ENCODE peak calls at places on chromosomes 5 and 9, in four cellular contexts. X is IMR-90, U is A549, V is AG04450. B is an unnamed sample.

GRCh38 chr9:83312543-83312942 is 225.7 kb downstream of the FRMD3 start:
- DNase-seq in U (no peak), V (no peak), X (no peak), B (no peak)

GRCh38 chr5:33372721-33373120 is 68.0 kb upstream of the TARS1 start:
- DNase-seq in V (no peak), U (no peak), X (no peak), B (no peak)

GRCh38 chr5:158843305-158843704 is 256.4 kb downstream of the EBF1 start:
- DNase-seq in X (no peak), U (no peak), V (no peak), B (no peak)

GRCh38 chr9:23603311-23603710 is 222.7 kb downstream of the ELAVL2 start:
- DNase-seq in X (no peak), U (no peak), V (no peak), B (no peak)

GRCh38 chr5:88236866-88237642 is 31.6 kb downstream of the TMEM161B start:
- DNase-seq in X (peak), U (no peak), V (no peak), B (peak)

GRCh38 chr5:1792842-1793266 is 6.8 kb downstream of the MRPL36 start:
- DNase-seq in X (peak), U (no peak), V (peak), B (peak)

GRCh38 chr5:75265731-75266130 is 29.1 kb upstream of the ANKRD31 start:
- DNase-seq in X (peak), U (peak), V (peak), B (peak)

GRCh38 chr5:39761199-39761580 is 336.4 kb upstream of the DAB2 start:
- DNase-seq in X (no peak), V (no peak), U (no peak), B (no peak)

GRCh38 chr5:171308453-171309275 is at the start of gene TLX3:
- DNase-seq in V (no peak), U (no peak), X (peak), B (no peak)

GRCh38 chr5:69493235-69493925 is 790 bp downstream of the OCLN start:
- DNase-seq in V (no peak), X (no peak), U (peak), B (no peak)

GRCh38 chr5:81171769-81172168 is 61.4 kb upstream of the CKMT2 start:
- DNase-seq in U (no peak), V (no peak), X (no peak), B (no peak)

GRCh38 chr5:140258016-140258415 is 44.9 kb downstream of the PFDN1 start:
- DNase-seq in U (no peak), V (no peak), X (peak), B (no peak)

GRCh38 chr5:83026930-83027687 is 50.1 kb downstream of the TMEM167A start:
- DNase-seq in U (no peak), V (no peak), X (peak), B (no peak)

GRCh38 chr9:136103651-136104487 is 8.8 kb upstream of the NACC2 start:
- DNase-seq in V (no peak), X (no peak), U (no peak), B (no peak)

GRCh38 chr9:97722331-97722730 is 25.2 kb upstream of the XPA start:
- DNase-seq in U (no peak), V (no peak), X (no peak), B (no peak)

GRCh38 chr9:75962186-75963036 is 71.9 kb downstream of the PCSK5 start:
- DNase-seq in V (no peak), U (no peak), X (no peak), B (peak)

GRCh38 chr5:169003721-169004481 is 297.0 kb downstream of the SLIT3 start:
- DNase-seq in X (no peak), U (no peak), V (no peak), B (no peak)

GRCh38 chr9:249025-249424 is 34.4 kb downstream of the DOCK8 start:
- DNase-seq in U (no peak), V (no peak), X (no peak), B (no peak)

GRCh38 chr9:111632695-111633388 is 1.7 kb downstream of the DNAJC25 start:
- DNase-seq in X (no peak), U (no peak), V (no peak), B (no peak)
- H3K4me3 ChIP-seq in X (peak), U (peak), V (peak), B (peak)

GRCh38 chr5:173630724-173631365 is 14.4 kb upstream of the BOD1 start:
- DNase-seq in U (no peak), X (no peak), V (no peak), B (no peak)

GRCh38 chr5:173628501-173628900 is 12.1 kb upstream of the BOD1 start:
- DNase-seq in U (no peak), V (no peak), X (no peak), B (no peak)

GRCh38 chr5:173627860-173628392 is 11.5 kb upstream of the BOD1 start:
- DNase-seq in X (no peak), U (no peak), V (no peak), B (no peak)

GRCh38 chr5:173631478-173631877 is 15.0 kb upstream of the BOD1 start:
- DNase-seq in U (no peak), X (no peak), V (no peak), B (no peak)

DNA sequence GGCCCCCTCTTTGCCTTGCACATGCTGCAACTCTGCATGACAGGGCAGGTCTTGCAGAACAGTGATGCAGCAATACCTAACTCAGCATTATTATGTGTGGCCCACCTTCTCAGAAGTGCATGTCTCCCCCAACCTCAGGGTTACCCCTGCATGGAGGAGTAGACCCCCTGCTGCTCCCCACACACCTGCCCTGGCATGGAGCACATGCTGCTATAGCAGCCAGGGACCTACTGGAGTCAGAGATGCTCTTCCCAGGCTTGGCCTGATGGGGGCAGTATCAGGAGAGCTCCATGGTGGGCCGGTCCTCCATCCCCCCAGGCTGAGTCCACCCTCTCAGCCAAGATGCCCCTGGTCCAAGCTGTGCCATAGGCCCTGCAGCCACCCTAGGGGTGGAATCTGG is 13.2 kb upstream of the BOD1 start:
- DNase-seq in X (no peak), U (peak), V (no peak), B (no peak)
- TF ChIP-seq CTCF in X (peak), U (peak), V (peak), B (peak)

GRCh38 chr5:102753889-102754498 is 1.1 kb upstream of the PAM start:
- DNase-seq in U (peak), X (no peak), V (no peak), B (no peak)
- H3K4me3 ChIP-seq in U (peak), X (peak), V (peak), B (peak)

DNA sequence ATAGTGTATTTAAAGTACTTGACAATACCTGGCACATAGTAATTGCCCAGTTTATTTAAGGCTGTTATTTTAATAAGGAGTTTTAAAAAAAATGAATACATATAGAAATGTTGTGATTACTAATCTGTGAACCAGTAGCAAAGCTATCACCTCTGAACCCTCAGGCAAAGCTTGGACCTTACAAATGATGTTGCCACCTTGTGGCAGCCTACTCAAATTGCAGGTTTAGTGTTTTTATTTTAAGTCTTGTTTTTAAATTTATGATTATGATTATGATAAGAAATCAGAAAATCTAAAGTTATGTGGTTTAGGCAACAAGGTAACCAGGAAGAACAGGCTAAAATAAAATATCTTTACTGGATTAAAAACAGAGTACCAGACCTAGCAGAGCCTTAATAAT is 35.8 kb downstream of the PPARGC1B start:
- DNase-seq in X (no peak), V (no peak), U (no peak), B (no peak)
- TF ChIP-seq CTCF in X (peak), V (peak), U (peak), B (no peak)

B was measured in astrocyte of the spinal cord.